ENCODE peak calls at places on chromosome 5, in seven cellular contexts. One of them, this sample, is unnamed.
A peak's percentile ranks its signal among the peaks of the same experiment; 100 is the strongest.

GRCh38 chr5:81971086-81971693 is 633 bp upstream of the ATG10 start:
- DNase-seq in adipocyte: peak; percentile 64
- DNase-seq in OCI-LY7: peak; percentile 37
- DNase-seq in IMR-90: peak; percentile 21
- DNase-seq in aorta: no peak
- DNase-seq in tibial nerve: no peak
- DNase-seq in ovary: no peak
- DNase-seq in this sample: no peak

GRCh38 chr5:141778211-141778610 is 96.2 kb upstream of the ARAP3 start:
- DNase-seq in OCI-LY7: peak; percentile 8
- DNase-seq in ovary: no peak
- DNase-seq in aorta: no peak
- DNase-seq in adipocyte: peak; percentile 47
- DNase-seq in IMR-90: peak; percentile 86
- DNase-seq in tibial nerve: no peak
- DNase-seq in this sample: peak; percentile 81

GRCh38 chr5:152092580-152092979 is 167.9 kb upstream of the GLRA1 start:
- DNase-seq in ovary: no peak
- DNase-seq in aorta: no peak
- DNase-seq in IMR-90: no peak
- DNase-seq in tibial nerve: no peak
- DNase-seq in OCI-LY7: no peak
- DNase-seq in adipocyte: peak; percentile 0
- DNase-seq in this sample: peak; percentile 20

GRCh38 chr5:95817430-95817829 is 5.1 kb downstream of the GLRX start:
- DNase-seq in tibial nerve: no peak
- DNase-seq in aorta: no peak
- DNase-seq in adipocyte: no peak
- DNase-seq in ovary: no peak
- DNase-seq in OCI-LY7: no peak
- DNase-seq in IMR-90: peak; percentile 76
- DNase-seq in this sample: peak; percentile 20

GRCh38 chr5:120778491-120779293 is 314.6 kb downstream of the PRR16 start:
- DNase-seq in adipocyte: peak; percentile 75
- DNase-seq in tibial nerve: no peak
- DNase-seq in aorta: no peak
- DNase-seq in OCI-LY7: no peak
- DNase-seq in ovary: no peak
- DNase-seq in IMR-90: peak; percentile 87
- DNase-seq in this sample: no peak

GRCh38 chr5:103019804-103020203 is 100.1 kb downstream of the GIN1 start:
- DNase-seq in tibial nerve: no peak
- DNase-seq in aorta: no peak
- DNase-seq in IMR-90: no peak
- DNase-seq in adipocyte: no peak
- DNase-seq in ovary: no peak
- DNase-seq in OCI-LY7: no peak
- DNase-seq in this sample: no peak

GRCh38 chr5:137741718-137742117 is 5.8 kb upstream of the KLHL3 start:
- DNase-seq in ovary: no peak
- DNase-seq in tibial nerve: no peak
- DNase-seq in adipocyte: no peak
- DNase-seq in OCI-LY7: no peak
- DNase-seq in IMR-90: no peak
- DNase-seq in aorta: no peak
- DNase-seq in this sample: no peak

GRCh38 chr5:173573126-173573960 is 43.1 kb downstream of the BOD1 start:
- DNase-seq in OCI-LY7: peak; percentile 56
- DNase-seq in aorta: peak; percentile 94
- DNase-seq in tibial nerve: peak; percentile 54
- DNase-seq in adipocyte: peak; percentile 88
- DNase-seq in IMR-90: peak; percentile 49
- DNase-seq in ovary: peak; percentile 71
- DNase-seq in this sample: peak; percentile 77

GRCh38 chr5:1004598-1005361 is 3.8 kb upstream of the NKD2 start:
- DNase-seq in OCI-LY7: no peak
- DNase-seq in tibial nerve: peak; percentile 44
- DNase-seq in aorta: peak; percentile 92
- DNase-seq in ovary: peak; percentile 54
- DNase-seq in adipocyte: peak; percentile 72
- DNase-seq in IMR-90: peak; percentile 16
- DNase-seq in this sample: no peak

GRCh38 chr5:180069589-180070247 is 1.8 kb downstream of the RNF130 start:
- DNase-seq in aorta: no peak
- DNase-seq in ovary: no peak
- DNase-seq in adipocyte: peak; percentile 67
- DNase-seq in IMR-90: no peak
- DNase-seq in OCI-LY7: no peak
- DNase-seq in tibial nerve: no peak
- DNase-seq in this sample: peak; percentile 26

GRCh38 chr5:170387775-170388174 is 1.4 kb downstream of the KCNMB1 start:
- DNase-seq in tibial nerve: no peak
- DNase-seq in adipocyte: no peak
- DNase-seq in IMR-90: no peak
- DNase-seq in OCI-LY7: no peak
- DNase-seq in aorta: no peak
- DNase-seq in ovary: no peak
- DNase-seq in this sample: no peak

GRCh38 chr5:77851229-77852067 is 75.3 kb upstream of the TBCA start:
- DNase-seq in OCI-LY7: no peak
- DNase-seq in IMR-90: peak; percentile 14
- DNase-seq in aorta: peak; percentile 81
- DNase-seq in adipocyte: peak; percentile 63
- DNase-seq in ovary: peak; percentile 33
- DNase-seq in tibial nerve: no peak
- DNase-seq in this sample: peak; percentile 7

GRCh38 chr5:80961376-80962281 is 1.5 kb downstream of the RASGRF2 start:
- DNase-seq in aorta: no peak
- DNase-seq in OCI-LY7: no peak
- DNase-seq in IMR-90: peak; percentile 23
- DNase-seq in tibial nerve: no peak
- DNase-seq in adipocyte: no peak
- DNase-seq in ovary: peak; percentile 24
- DNase-seq in this sample: no peak

GRCh38 chr5:141725909-141726308 is 43.9 kb upstream of the ARAP3 start:
- DNase-seq in OCI-LY7: no peak
- DNase-seq in adipocyte: peak; percentile 17
- DNase-seq in IMR-90: no peak
- DNase-seq in ovary: no peak
- DNase-seq in aorta: no peak
- DNase-seq in tibial nerve: no peak
- DNase-seq in this sample: peak; percentile 68

GRCh38 chr5:93294996-93295395 is 286.0 kb downstream of the NR2F1-AS1 start:
- DNase-seq in OCI-LY7: no peak
- DNase-seq in ovary: no peak
- DNase-seq in IMR-90: peak; percentile 44
- DNase-seq in aorta: no peak
- DNase-seq in adipocyte: no peak
- DNase-seq in tibial nerve: no peak
- DNase-seq in this sample: no peak

GRCh38 chr5:151231359-151231758 is 7.5 kb upstream of the CCDC69 start:
- DNase-seq in aorta: no peak
- DNase-seq in OCI-LY7: no peak
- DNase-seq in ovary: no peak
- DNase-seq in tibial nerve: no peak
- DNase-seq in IMR-90: no peak
- DNase-seq in adipocyte: no peak
- DNase-seq in this sample: no peak

GRCh38 chr5:83475540-83476469 is 4.3 kb downstream of the VCAN start:
- DNase-seq in IMR-90: peak; percentile 92
- DNase-seq in tibial nerve: no peak
- DNase-seq in OCI-LY7: no peak
- DNase-seq in aorta: no peak
- DNase-seq in adipocyte: peak; percentile 92
- DNase-seq in ovary: no peak
- DNase-seq in this sample: no peak

GRCh38 chr5:19175776-19176570 is 812.0 kb downstream of the CDH18 start:
- DNase-seq in OCI-LY7: no peak
- DNase-seq in IMR-90: no peak
- DNase-seq in adipocyte: no peak
- DNase-seq in aorta: no peak
- DNase-seq in tibial nerve: no peak
- DNase-seq in ovary: no peak
- DNase-seq in this sample: no peak

GRCh38 chr5:35902032-35902681 is 36.3 kb downstream of the CAPSL start:
- DNase-seq in aorta: no peak
- DNase-seq in tibial nerve: no peak
- DNase-seq in OCI-LY7: no peak
- DNase-seq in IMR-90: peak; percentile 62
- DNase-seq in ovary: no peak
- DNase-seq in adipocyte: peak; percentile 13
- DNase-seq in this sample: no peak

GRCh38 chr5:43425965-43426364 is 13.8 kb upstream of the CCL28 start:
- DNase-seq in adipocyte: peak; percentile 54
- DNase-seq in OCI-LY7: no peak
- DNase-seq in aorta: no peak
- DNase-seq in ovary: no peak
- DNase-seq in tibial nerve: no peak
- DNase-seq in IMR-90: peak; percentile 80
- DNase-seq in this sample: peak; percentile 91

GRCh38 chr5:134570886-134571285 is 45.4 kb downstream of the JADE2 start:
- DNase-seq in OCI-LY7: no peak
- DNase-seq in IMR-90: no peak
- DNase-seq in aorta: no peak
- DNase-seq in ovary: no peak
- DNase-seq in adipocyte: no peak
- DNase-seq in tibial nerve: no peak
- DNase-seq in this sample: no peak

GRCh38 chr5:134572811-134573210 is 47.3 kb downstream of the JADE2 start:
- DNase-seq in IMR-90: no peak
- DNase-seq in adipocyte: no peak
- DNase-seq in tibial nerve: no peak
- DNase-seq in aorta: no peak
- DNase-seq in ovary: no peak
- DNase-seq in OCI-LY7: no peak
- DNase-seq in this sample: no peak

GRCh38 chr5:134570365-134570758 is 44.9 kb downstream of the JADE2 start:
- DNase-seq in IMR-90: no peak
- DNase-seq in ovary: no peak
- DNase-seq in adipocyte: no peak
- DNase-seq in OCI-LY7: no peak
- DNase-seq in aorta: no peak
- DNase-seq in tibial nerve: no peak
- DNase-seq in this sample: no peak

GRCh38 chr5:134569758-134570364 is 44.4 kb downstream of the JADE2 start:
- DNase-seq in IMR-90: no peak
- DNase-seq in tibial nerve: no peak
- DNase-seq in adipocyte: no peak
- DNase-seq in OCI-LY7: no peak
- DNase-seq in ovary: no peak
- DNase-seq in aorta: no peak
- DNase-seq in this sample: no peak

GRCh38 chr5:134571703-134572405 is 46.4 kb downstream of the JADE2 start:
- DNase-seq in tibial nerve: no peak
- DNase-seq in ovary: no peak
- DNase-seq in aorta: no peak
- DNase-seq in OCI-LY7: no peak
- DNase-seq in IMR-90: no peak
- DNase-seq in adipocyte: no peak
- DNase-seq in this sample: no peak
- H3K36me3 ChIP-seq in tibial nerve: no peaks in the 10 kb centered on the region
- H3K36me3 ChIP-seq in ovary: no peaks in the 10 kb centered on the region
- H3K36me3 ChIP-seq in aorta: peaks cover 14% of the 10 kb centered on the region
- H3K36me3 ChIP-seq in OCI-LY7: peaks cover 100% of the 10 kb centered on the region
- H3K36me3 ChIP-seq in IMR-90: peaks cover 71% of the 10 kb centered on the region
- H3K36me3 ChIP-seq in adipocyte: peaks cover 64% of the 10 kb centered on the region
- H3K36me3 ChIP-seq in this sample: peaks cover 97% of the 10 kb centered on the region

DNA sequence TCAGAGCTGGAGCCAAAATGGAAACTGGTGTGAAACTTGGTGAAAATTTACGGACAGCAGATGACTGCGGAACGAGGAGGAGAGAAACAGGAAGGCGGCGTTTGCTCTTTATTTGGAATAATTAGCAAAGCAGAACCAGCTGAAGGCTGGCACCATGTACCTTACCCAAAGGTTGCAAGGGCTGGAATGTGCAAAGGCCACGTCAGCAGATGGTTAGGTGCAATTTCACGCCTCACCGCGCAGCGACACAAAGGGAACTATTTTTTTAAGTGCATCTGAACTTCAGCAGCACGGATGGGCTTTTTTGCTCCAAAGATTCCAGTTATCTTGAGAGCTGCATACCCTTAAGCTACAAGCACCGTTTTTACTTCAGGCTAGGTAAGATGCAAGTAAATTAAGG is 127.3 kb downstream of the COL23A1 start:
- DNase-seq in OCI-LY7: no peak
- DNase-seq in ovary: no peak
- DNase-seq in aorta: peak; percentile 47
- DNase-seq in IMR-90: no peak
- DNase-seq in adipocyte: no peak
- DNase-seq in tibial nerve: no peak
- DNase-seq in this sample: no peak
- H3K4me3 ChIP-seq in OCI-LY7: no peak overlapping the region
- H3K4me3 ChIP-seq in ovary: no peak overlapping the region
- H3K4me3 ChIP-seq in aorta: no peak overlapping the region
- H3K4me3 ChIP-seq in IMR-90: no peak overlapping the region
- H3K4me3 ChIP-seq in adipocyte: no peak overlapping the region
- H3K4me3 ChIP-seq in tibial nerve: no peak overlapping the region
- H3K4me3 ChIP-seq in this sample: no peak overlapping the region

GRCh38 chr5:90136952-90137528 is 272.5 kb downstream of the CETN3 start:
- DNase-seq in OCI-LY7: no peak
- DNase-seq in IMR-90: no peak
- DNase-seq in aorta: no peak
- DNase-seq in adipocyte: no peak
- DNase-seq in ovary: no peak
- DNase-seq in tibial nerve: no peak
- DNase-seq in this sample: no peak
- H3K9me3 ChIP-seq in OCI-LY7: no peaks in the 10 kb centered on the region
- H3K9me3 ChIP-seq in IMR-90: peaks cover 15% of the 10 kb centered on the region
- H3K9me3 ChIP-seq in aorta: no peaks in the 10 kb centered on the region
- H3K9me3 ChIP-seq in adipocyte: no peaks in the 10 kb centered on the region
- H3K9me3 ChIP-seq in ovary: no peaks in the 10 kb centered on the region
- H3K9me3 ChIP-seq in tibial nerve: no peaks in the 10 kb centered on the region
- H3K9me3 ChIP-seq in this sample: no peaks in the 10 kb centered on the region

GRCh38 chr5:14462681-14463080 is 118.9 kb upstream of the OTULINL start:
- DNase-seq in ovary: no peak
- DNase-seq in OCI-LY7: no peak
- DNase-seq in tibial nerve: no peak
- DNase-seq in IMR-90: no peak
- DNase-seq in adipocyte: no peak
- DNase-seq in aorta: no peak
- DNase-seq in this sample: no peak
- H3K36me3 ChIP-seq in ovary: no peaks in the 10 kb centered on the region
- H3K36me3 ChIP-seq in OCI-LY7: peaks cover 3% of the 10 kb centered on the region
- H3K36me3 ChIP-seq in tibial nerve: peaks cover 6% of the 10 kb centered on the region
- H3K36me3 ChIP-seq in IMR-90: peaks cover 69% of the 10 kb centered on the region
- H3K36me3 ChIP-seq in adipocyte: peaks cover 82% of the 10 kb centered on the region
- H3K36me3 ChIP-seq in aorta: peaks cover 16% of the 10 kb centered on the region
- H3K36me3 ChIP-seq in this sample: peaks cover 99% of the 10 kb centered on the region

GRCh38 chr5:65061250-65061973 is 292.7 kb downstream of the CWC27 start:
- DNase-seq in IMR-90: no peak
- DNase-seq in aorta: no peak
- DNase-seq in tibial nerve: no peak
- DNase-seq in adipocyte: no peak
- DNase-seq in ovary: no peak
- DNase-seq in OCI-LY7: peak; percentile 97
- DNase-seq in this sample: no peak
- H3K4me3 ChIP-seq in IMR-90: no peak overlapping the region
- H3K4me3 ChIP-seq in aorta: no peak overlapping the region
- H3K4me3 ChIP-seq in tibial nerve: no peak overlapping the region
- H3K4me3 ChIP-seq in adipocyte: no peak overlapping the region
- H3K4me3 ChIP-seq in ovary: no peak overlapping the region
- H3K4me3 ChIP-seq in OCI-LY7: peak overlapping the region; percentile 35
- H3K4me3 ChIP-seq in this sample: no peak overlapping the region

GRCh38 chr5:2415678-2416077 is 335.8 kb downstream of the IRX2 start:
- DNase-seq in aorta: no peak
- DNase-seq in OCI-LY7: no peak
- DNase-seq in adipocyte: no peak
- DNase-seq in IMR-90: no peak
- DNase-seq in ovary: no peak
- DNase-seq in tibial nerve: no peak
- DNase-seq in this sample: peak; percentile 51

GRCh38 chr5:2417301-2417700 is 334.2 kb downstream of the IRX2 start:
- DNase-seq in tibial nerve: no peak
- DNase-seq in aorta: no peak
- DNase-seq in OCI-LY7: no peak
- DNase-seq in adipocyte: no peak
- DNase-seq in ovary: no peak
- DNase-seq in IMR-90: no peak
- DNase-seq in this sample: no peak
- H3K9me3 ChIP-seq in tibial nerve: peaks cover 41% of the 10 kb centered on the region
- H3K9me3 ChIP-seq in aorta: no peaks in the 10 kb centered on the region
- H3K9me3 ChIP-seq in OCI-LY7: no peaks in the 10 kb centered on the region
- H3K9me3 ChIP-seq in adipocyte: peaks cover 10% of the 10 kb centered on the region
- H3K9me3 ChIP-seq in ovary: no peaks in the 10 kb centered on the region
- H3K9me3 ChIP-seq in IMR-90: peaks cover 47% of the 10 kb centered on the region
- H3K9me3 ChIP-seq in this sample: peaks cover 3% of the 10 kb centered on the region

This sample was measured in MG63.